ENCODE peak calls at places on chromosomes 13 and 19, in four cellular contexts. Y is K562, V is T-helper 17 cell, R is uterus. N is an unnamed sample.

GRCh38 chr13:52411629-52412028 is 5.7 kb upstream of the THSD1 start:
- DNase-seq in Y (no peak), V (no peak), R (no peak), N (no peak)

GRCh38 chr19:48654299-48655059 is 8.5 kb upstream of the CA11 start:
- DNase-seq in Y (peak; percentile 38), V (no peak), R (no peak), N (no peak)

GRCh38 chr19:5138606-5139594 is 170.0 kb downstream of the KDM4B start:
- DNase-seq in R (no peak), Y (peak; percentile 42), V (peak; percentile 34), N (no peak)

GRCh38 chr19:33156354-33156753 is 24.4 kb downstream of the WDR88 start:
- DNase-seq in R (no peak), Y (no peak), V (no peak), N (no peak)

GRCh38 chr19:33621811-33622504 is at the start of gene CHST8:
- DNase-seq in R (peak; percentile 17), V (no peak), Y (peak; percentile 62), N (no peak)

GRCh38 chr13:36163809-36164308 is 32.7 kb upstream of the DCLK1 start:
- DNase-seq in Y (no peak), R (peak; percentile 39), V (no peak), N (peak; percentile 64)

GRCh38 chr19:13069415-13070369 is 33.0 kb downstream of the LYL1 start:
- DNase-seq in R (no peak), V (no peak), Y (peak; percentile 92), N (no peak)

GRCh38 chr19:508204-509150 is 1.2 kb downstream of the TPGS1 start:
- DNase-seq in Y (no peak), R (no peak), V (no peak), N (no peak)

GRCh38 chr13:114099918-114100445 is 32.4 kb downstream of the RASA3 start:
- DNase-seq in R (peak; percentile 27), Y (no peak), V (no peak), N (peak; percentile 67)

GRCh38 chr13:70874646-70875045 is 766.4 kb upstream of the KLHL1 start:
- DNase-seq in R (no peak), V (no peak), Y (no peak), N (no peak)

GRCh38 chr13:30043631-30043925 is 193.2 kb upstream of the UBL3 start:
- DNase-seq in R (no peak), Y (no peak), V (no peak), N (no peak)

GRCh38 chr19:32624410-32624809 is 43.4 kb downstream of the PDCD5 start:
- DNase-seq in Y (no peak), V (no peak), R (no peak), N (no peak)

GRCh38 chr13:37715606-37716015 is 117.0 kb upstream of the POSTN start:
- DNase-seq in Y (no peak), V (no peak), R (no peak), N (no peak)

GRCh38 chr13:69374036-69374435 is 733.6 kb upstream of the ATXN8OS start:
- DNase-seq in V (no peak), R (no peak), Y (no peak), N (no peak)

GRCh38 chr13:106499905-106500304 is 35.6 kb downstream of the EFNB2 start:
- DNase-seq in R (no peak), Y (peak; percentile 5), V (no peak), N (no peak)

GRCh38 chr19:33325920-33326319 is 23.6 kb upstream of the CEBPA start:
- DNase-seq in Y (no peak), R (peak; percentile 66), V (no peak), N (peak; percentile 67)

GRCh38 chr13:50908371-50908770 is 1.2 kb upstream of the RNASEH2B start:
- DNase-seq in Y (no peak), R (no peak), V (no peak), N (no peak)

GRCh38 chr19:9406798-9407352 is 28.5 kb downstream of the ZNF266 start:
- DNase-seq in Y (peak; percentile 78), V (no peak), R (peak; percentile 59), N (peak; percentile 28)

GRCh38 chr13:93066187-93066586 is 160.4 kb upstream of the GPC6 start:
- DNase-seq in R (no peak), V (no peak), Y (no peak), N (no peak)

GRCh38 chr19:10797541-10798256 is 38.3 kb downstream of the TMED1 start:
- DNase-seq in R (no peak), V (peak; percentile 49), Y (no peak), N (no peak)

GRCh38 chr19:32658075-32658474 is 16.9 kb downstream of the ANKRD27 start:
- DNase-seq in R (no peak), Y (no peak), V (no peak), N (no peak)

GRCh38 chr19:17121736-17122293 is 46.2 kb downstream of the MYO9B start:
- DNase-seq in V (no peak), R (no peak), Y (no peak), N (no peak)

GRCh38 chr19:11927227-11927626 is 2.3 kb downstream of the ZNF700 start:
- DNase-seq in R (no peak), V (no peak), Y (no peak), N (no peak)

GRCh38 chr19:11931513-11931912 is 6.6 kb downstream of the ZNF700 start:
- DNase-seq in R (no peak), Y (no peak), V (no peak), N (no peak)

DNA sequence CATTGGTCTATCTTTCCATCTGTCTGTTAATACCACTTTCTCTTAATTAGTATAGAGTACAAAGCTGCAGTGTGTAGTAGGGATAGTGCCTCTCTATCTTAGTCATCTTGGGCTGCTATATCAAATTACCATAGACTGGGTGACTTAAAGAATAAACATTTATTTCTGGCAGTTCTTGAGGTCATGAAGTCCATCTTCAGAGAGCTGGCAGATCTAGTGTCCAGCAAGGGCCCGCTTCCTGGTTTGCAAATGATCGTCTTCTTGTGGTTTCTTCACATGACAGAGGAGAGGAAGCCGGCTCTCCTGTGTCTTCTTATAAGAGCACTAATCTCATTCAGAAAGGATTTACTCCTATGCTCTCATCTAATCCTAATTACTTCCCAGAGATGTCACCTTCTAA is 6.1 kb downstream of the ZNF700 start:
- DNase-seq in V (no peak), Y (no peak), R (no peak), N (no peak)
- H3K9me3 ChIP-seq in V (no peaks in the 10 kb centered on the region), Y (peaks cover 2% of the 10 kb centered on the region), R (peaks cover 7% of the 10 kb centered on the region), N (peaks cover 11% of the 10 kb centered on the region)

GRCh38 chr19:52102163-52102562 is 6.6 kb upstream of the ZNF841 start:
- DNase-seq in R (no peak), V (no peak), Y (no peak), N (no peak)

GRCh38 chr19:52099497-52100138 is 4.1 kb upstream of the ZNF841 start:
- DNase-seq in R (no peak), Y (no peak), V (no peak), N (no peak)

DNA sequence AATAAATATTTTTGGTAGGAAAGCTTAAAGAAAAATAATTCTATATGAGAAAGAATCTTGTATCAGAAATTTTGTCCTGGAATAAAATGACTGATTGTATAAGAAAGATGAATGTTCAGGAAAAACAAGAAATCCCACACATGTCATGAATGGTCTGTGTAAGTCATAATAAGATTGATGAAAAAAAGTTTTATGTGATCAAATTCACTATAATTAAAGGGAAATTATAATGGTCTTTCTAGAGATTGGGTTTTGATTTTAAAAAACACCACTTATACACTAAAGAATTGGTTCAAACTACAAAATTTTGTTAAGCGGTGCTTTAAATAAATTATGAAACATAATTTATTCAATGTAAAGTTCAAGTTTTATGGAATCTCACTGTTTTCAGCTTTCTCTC is 7.2 kb upstream of the ZNF841 start:
- DNase-seq in R (no peak), Y (no peak), V (no peak), N (no peak)
- H3K9me3 ChIP-seq in R (no peaks in the 10 kb centered on the region), Y (peaks cover 2% of the 10 kb centered on the region), V (peaks cover 22% of the 10 kb centered on the region), N (peaks cover 48% of the 10 kb centered on the region)

GRCh38 chr13:63085851-63086250 is 1670.2 kb upstream of the PCDH20 start:
- DNase-seq in V (no peak), R (no peak), Y (no peak), N (no peak)

GRCh38 chr13:63081400-63082014 is 1665.9 kb upstream of the PCDH20 start:
- DNase-seq in Y (no peak), V (no peak), R (no peak), N (no peak)

GRCh38 chr13:63088226-63088625 is 1672.6 kb upstream of the PCDH20 start:
- DNase-seq in R (no peak), V (no peak), Y (no peak), N (no peak)

DNA sequence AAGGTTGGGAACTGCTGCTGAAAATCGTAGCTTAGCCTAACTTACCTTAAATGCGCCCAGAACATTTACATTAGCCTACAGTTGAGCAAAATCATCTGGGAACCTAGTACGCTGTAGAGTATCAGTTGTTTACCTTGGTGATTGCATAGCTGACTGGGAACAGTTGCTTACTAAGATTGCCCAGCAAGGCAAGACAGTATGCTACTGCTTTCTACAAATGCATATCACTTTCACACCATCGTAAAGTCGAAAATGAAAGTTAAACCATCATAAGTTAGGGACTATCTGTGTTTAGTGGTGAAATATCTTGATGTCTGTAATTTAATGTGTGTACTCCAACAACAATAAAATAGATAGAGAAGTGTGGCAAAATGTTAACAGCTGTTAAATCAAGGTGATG is 1670.6 kb upstream of the PCDH20 start:
- DNase-seq in V (no peak), Y (no peak), R (no peak), N (no peak)
- H3K9me3 ChIP-seq in V (no peaks in the 10 kb centered on the region), Y (no peaks in the 10 kb centered on the region), R (no peaks in the 10 kb centered on the region), N (no peaks in the 10 kb centered on the region)

GRCh38 chr19:56491399-56491798 is 14.3 kb upstream of the ZNF667 start:
- DNase-seq in V (no peak), Y (no peak), R (no peak), N (no peak)
- H3K9me3 ChIP-seq in V (peaks cover 6% of the 10 kb centered on the region), Y (no peaks in the 10 kb centered on the region), R (peaks cover 72% of the 10 kb centered on the region), N (peaks cover 98% of the 10 kb centered on the region)

DNA sequence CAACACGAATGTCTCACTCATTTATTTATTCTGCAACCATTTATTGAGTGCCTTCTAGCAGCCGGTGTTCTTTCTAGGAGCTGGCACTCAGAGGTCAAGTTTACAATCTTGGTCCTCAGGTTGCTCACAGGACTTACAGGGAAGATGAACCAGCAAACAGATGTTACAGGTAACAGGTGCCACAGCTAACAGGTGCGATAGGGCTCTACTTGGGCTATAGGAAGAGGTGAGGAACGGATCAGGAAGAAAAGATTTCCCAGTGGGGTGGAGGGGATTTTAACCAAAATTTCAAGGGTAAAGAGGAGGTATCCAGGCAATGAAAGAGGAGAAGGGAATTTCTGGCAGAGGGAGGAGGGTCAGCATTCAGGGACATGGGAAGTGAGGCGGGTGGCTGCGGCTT is 87.3 kb upstream of the FARP1 start:
- DNase-seq in V (no peak), Y (no peak), R (no peak), N (no peak)
- H3K9me3 ChIP-seq in V (no peaks in the 10 kb centered on the region), Y (no peaks in the 10 kb centered on the region), R (no peaks in the 10 kb centered on the region), N (no peaks in the 10 kb centered on the region)

N was measured in tibial artery.